ENCODE peak calls at places on chromosomes 16 and 17, in seven cellular contexts. One of them, this sample, is unnamed.

GRCh38 chr17:38922538-38923291 is 2.7 kb upstream of the LASP1NB start:
- DNase-seq in choroid plexus epithelial cell: peak
- DNase-seq in BJ: no peak
- DNase-seq in GM23338: peak
- DNase-seq in left ventricle myocardium inferior: no peak
- DNase-seq in right lobe of liver: peak
- DNase-seq in cardiac fibroblast: peak
- DNase-seq in this sample: no peak

GRCh38 chr16:89697161-89697615 is 4.3 kb downstream of the SPATA2L start:
- DNase-seq in choroid plexus epithelial cell: no peak
- DNase-seq in BJ: no peak
- DNase-seq in GM23338: no peak
- DNase-seq in left ventricle myocardium inferior: no peak
- DNase-seq in right lobe of liver: no peak
- DNase-seq in cardiac fibroblast: no peak
- DNase-seq in this sample: no peak

GRCh38 chr16:69520413-69520799 is 45.4 kb upstream of the NFAT5 start:
- DNase-seq in choroid plexus epithelial cell: no peak
- DNase-seq in BJ: no peak
- DNase-seq in GM23338: no peak
- DNase-seq in left ventricle myocardium inferior: no peak
- DNase-seq in right lobe of liver: no peak
- DNase-seq in cardiac fibroblast: no peak
- DNase-seq in this sample: no peak

GRCh38 chr16:9124908-9125584 is 33.6 kb downstream of the HAPSTR1 start:
- DNase-seq in choroid plexus epithelial cell: no peak
- DNase-seq in BJ: no peak
- DNase-seq in GM23338: peak
- DNase-seq in left ventricle myocardium inferior: no peak
- DNase-seq in right lobe of liver: no peak
- DNase-seq in cardiac fibroblast: no peak
- DNase-seq in this sample: no peak

GRCh38 chr16:83389751-83390150 is 418.0 kb upstream of the HSBP1 start:
- DNase-seq in choroid plexus epithelial cell: no peak
- DNase-seq in BJ: no peak
- DNase-seq in GM23338: no peak
- DNase-seq in left ventricle myocardium inferior: no peak
- DNase-seq in right lobe of liver: no peak
- DNase-seq in cardiac fibroblast: no peak
- DNase-seq in this sample: no peak

GRCh38 chr16:79401782-79402181 is 198.8 kb downstream of the MAF start:
- DNase-seq in choroid plexus epithelial cell: no peak
- DNase-seq in BJ: no peak
- DNase-seq in GM23338: no peak
- DNase-seq in left ventricle myocardium inferior: no peak
- DNase-seq in right lobe of liver: no peak
- DNase-seq in cardiac fibroblast: no peak
- DNase-seq in this sample: no peak

GRCh38 chr17:59521465-59522126 is 43.8 kb upstream of the DHX40 start:
- DNase-seq in choroid plexus epithelial cell: peak
- DNase-seq in BJ: no peak
- DNase-seq in GM23338: peak
- DNase-seq in left ventricle myocardium inferior: peak
- DNase-seq in right lobe of liver: peak
- DNase-seq in cardiac fibroblast: peak
- DNase-seq in this sample: peak

GRCh38 chr17:28371245-28372202 is at the start of gene SARM1:
- DNase-seq in choroid plexus epithelial cell: peak
- DNase-seq in BJ: peak
- DNase-seq in GM23338: peak
- DNase-seq in left ventricle myocardium inferior: peak
- DNase-seq in right lobe of liver: peak
- DNase-seq in cardiac fibroblast: peak
- DNase-seq in this sample: peak

GRCh38 chr16:13594798-13595197 is 325.2 kb upstream of the ERCC4 start:
- DNase-seq in choroid plexus epithelial cell: no peak
- DNase-seq in BJ: no peak
- DNase-seq in GM23338: peak
- DNase-seq in left ventricle myocardium inferior: no peak
- DNase-seq in right lobe of liver: no peak
- DNase-seq in cardiac fibroblast: no peak
- DNase-seq in this sample: no peak

DNA sequence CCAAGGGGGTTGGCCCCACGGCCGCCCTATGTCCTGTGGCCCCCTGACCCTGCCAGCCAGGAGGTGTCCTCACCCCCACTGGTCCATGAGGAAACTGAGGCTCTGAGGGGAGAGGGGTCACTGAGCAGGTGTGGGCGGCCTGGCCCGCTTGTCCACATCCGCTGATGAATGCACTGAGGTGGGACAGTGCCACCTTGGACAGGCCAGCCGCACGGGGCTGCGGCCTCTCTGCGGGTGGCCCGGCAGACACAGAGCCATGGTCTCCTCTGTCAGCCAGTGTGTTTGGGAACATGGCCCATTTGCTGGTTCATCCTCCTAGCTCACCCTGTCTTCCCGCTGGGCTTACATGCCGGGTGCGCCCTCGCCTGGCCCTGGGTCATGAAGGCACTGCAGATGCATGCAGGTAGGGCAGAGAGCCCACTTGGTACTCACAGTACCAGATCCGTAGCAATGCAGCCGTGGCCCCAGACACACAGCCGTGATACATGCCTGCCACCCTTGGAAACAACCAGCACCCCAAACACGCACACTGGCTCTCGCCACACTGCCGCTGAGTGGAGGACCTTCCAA is 93.9 kb downstream of the ENGASE start:
- DNase-seq in choroid plexus epithelial cell: no peak
- DNase-seq in BJ: no peak
- DNase-seq in GM23338: no peak
- DNase-seq in left ventricle myocardium inferior: no peak
- DNase-seq in right lobe of liver: no peak
- DNase-seq in cardiac fibroblast: no peak
- DNase-seq in this sample: no peak
- TF ChIP-seq CTCF in choroid plexus epithelial cell: no peak
- TF ChIP-seq CTCF in BJ: no peak
- TF ChIP-seq CTCF in GM23338: peak
- TF ChIP-seq CTCF in left ventricle myocardium inferior: no peak
- TF ChIP-seq CTCF in right lobe of liver: no peak
- TF ChIP-seq CTCF in cardiac fibroblast: no peak
- TF ChIP-seq CTCF in this sample: no peak

GRCh38 chr17:76434870-76435269 is 18.1 kb downstream of the UBE2O start:
- DNase-seq in choroid plexus epithelial cell: no peak
- DNase-seq in BJ: no peak
- DNase-seq in GM23338: no peak
- DNase-seq in left ventricle myocardium inferior: no peak
- DNase-seq in right lobe of liver: no peak
- DNase-seq in cardiac fibroblast: no peak
- DNase-seq in this sample: no peak
- TF ChIP-seq CTCF in choroid plexus epithelial cell: no peak
- TF ChIP-seq CTCF in BJ: no peak
- TF ChIP-seq CTCF in GM23338: no peak
- TF ChIP-seq CTCF in left ventricle myocardium inferior: no peak
- TF ChIP-seq CTCF in right lobe of liver: no peak
- TF ChIP-seq CTCF in cardiac fibroblast: no peak
- TF ChIP-seq CTCF in this sample: no peak

GRCh38 chr17:56752263-56752662 is 81.5 kb downstream of the C17orf67 start:
- DNase-seq in choroid plexus epithelial cell: no peak
- DNase-seq in BJ: no peak
- DNase-seq in GM23338: no peak
- DNase-seq in left ventricle myocardium inferior: no peak
- DNase-seq in right lobe of liver: no peak
- DNase-seq in cardiac fibroblast: peak
- DNase-seq in this sample: no peak

GRCh38 chr17:56756536-56756935 is 77.2 kb downstream of the C17orf67 start:
- DNase-seq in choroid plexus epithelial cell: peak
- DNase-seq in BJ: peak
- DNase-seq in GM23338: no peak
- DNase-seq in left ventricle myocardium inferior: no peak
- DNase-seq in right lobe of liver: no peak
- DNase-seq in cardiac fibroblast: peak
- DNase-seq in this sample: no peak

GRCh38 chr17:56754523-56755208 is 79.1 kb downstream of the C17orf67 start:
- DNase-seq in choroid plexus epithelial cell: peak
- DNase-seq in BJ: no peak
- DNase-seq in GM23338: peak
- DNase-seq in left ventricle myocardium inferior: no peak
- DNase-seq in right lobe of liver: no peak
- DNase-seq in cardiac fibroblast: peak
- DNase-seq in this sample: no peak

GRCh38 chr17:56755310-56755709 is 78.4 kb downstream of the C17orf67 start:
- DNase-seq in choroid plexus epithelial cell: no peak
- DNase-seq in BJ: no peak
- DNase-seq in GM23338: no peak
- DNase-seq in left ventricle myocardium inferior: no peak
- DNase-seq in right lobe of liver: no peak
- DNase-seq in cardiac fibroblast: no peak
- DNase-seq in this sample: no peak

DNA sequence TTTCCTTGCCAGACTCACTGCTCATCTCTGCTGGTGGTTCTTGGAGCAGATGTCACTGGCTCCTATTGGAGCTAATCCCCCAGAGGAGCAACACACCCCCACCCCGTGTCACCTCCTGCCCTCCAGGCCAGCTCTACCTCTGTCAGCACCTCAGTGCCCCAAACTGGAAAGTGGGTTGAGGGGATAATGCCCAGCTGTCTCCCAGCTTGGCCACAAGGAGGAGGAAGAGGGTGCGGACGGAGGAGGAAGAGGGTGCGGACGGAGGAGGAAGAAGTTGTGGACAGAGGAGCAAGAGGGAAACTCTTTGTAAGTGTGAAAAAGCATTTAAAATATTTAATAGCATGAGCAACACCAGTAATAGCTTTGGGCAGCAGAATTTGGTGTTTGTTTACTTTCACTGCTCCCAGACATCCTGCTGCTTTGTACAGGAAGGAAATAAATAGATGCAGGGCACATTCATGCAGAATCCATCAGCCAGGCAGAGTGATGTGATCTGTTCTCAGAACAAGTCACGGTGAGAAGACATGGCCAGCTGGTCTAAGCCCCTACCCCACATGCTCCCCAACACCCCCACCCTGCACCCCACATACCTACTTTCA is 82.5 kb downstream of the C17orf67 start:
- DNase-seq in choroid plexus epithelial cell: no peak
- DNase-seq in BJ: no peak
- DNase-seq in GM23338: peak
- DNase-seq in left ventricle myocardium inferior: no peak
- DNase-seq in right lobe of liver: no peak
- DNase-seq in cardiac fibroblast: no peak
- DNase-seq in this sample: no peak
- TF ChIP-seq CTCF in choroid plexus epithelial cell: peak
- TF ChIP-seq CTCF in BJ: peak
- TF ChIP-seq CTCF in GM23338: peak
- TF ChIP-seq CTCF in left ventricle myocardium inferior: peak
- TF ChIP-seq CTCF in right lobe of liver: no peak
- TF ChIP-seq CTCF in cardiac fibroblast: no peak
- TF ChIP-seq CTCF in this sample: no peak

GRCh38 chr17:17849863-17850373 is 13.1 kb upstream of the SREBF1 start:
- DNase-seq in choroid plexus epithelial cell: peak
- DNase-seq in BJ: no peak
- DNase-seq in GM23338: peak
- DNase-seq in left ventricle myocardium inferior: peak
- DNase-seq in right lobe of liver: no peak
- DNase-seq in cardiac fibroblast: peak
- DNase-seq in this sample: no peak

GRCh38 chr17:17847726-17848125 is 10.9 kb upstream of the SREBF1 start:
- DNase-seq in choroid plexus epithelial cell: no peak
- DNase-seq in BJ: no peak
- DNase-seq in GM23338: no peak
- DNase-seq in left ventricle myocardium inferior: no peak
- DNase-seq in right lobe of liver: no peak
- DNase-seq in cardiac fibroblast: no peak
- DNase-seq in this sample: no peak

GRCh38 chr17:17849147-17849820 is 12.5 kb upstream of the SREBF1 start:
- DNase-seq in choroid plexus epithelial cell: peak
- DNase-seq in BJ: no peak
- DNase-seq in GM23338: no peak
- DNase-seq in left ventricle myocardium inferior: peak
- DNase-seq in right lobe of liver: peak
- DNase-seq in cardiac fibroblast: peak
- DNase-seq in this sample: no peak

GRCh38 chr17:17847102-17847501 is 10.3 kb upstream of the SREBF1 start:
- DNase-seq in choroid plexus epithelial cell: no peak
- DNase-seq in BJ: no peak
- DNase-seq in GM23338: no peak
- DNase-seq in left ventricle myocardium inferior: no peak
- DNase-seq in right lobe of liver: no peak
- DNase-seq in cardiac fibroblast: no peak
- DNase-seq in this sample: no peak

GRCh38 chr17:17848311-17848710 is 11.5 kb upstream of the SREBF1 start:
- DNase-seq in choroid plexus epithelial cell: no peak
- DNase-seq in BJ: no peak
- DNase-seq in GM23338: no peak
- DNase-seq in left ventricle myocardium inferior: no peak
- DNase-seq in right lobe of liver: no peak
- DNase-seq in cardiac fibroblast: no peak
- DNase-seq in this sample: no peak
- TF ChIP-seq CTCF in choroid plexus epithelial cell: no peak
- TF ChIP-seq CTCF in BJ: no peak
- TF ChIP-seq CTCF in GM23338: no peak
- TF ChIP-seq CTCF in left ventricle myocardium inferior: no peak
- TF ChIP-seq CTCF in right lobe of liver: no peak
- TF ChIP-seq CTCF in cardiac fibroblast: no peak
- TF ChIP-seq CTCF in this sample: no peak

GRCh38 chr17:11144358-11145233 is 96.4 kb upstream of the SHISA6 start:
- DNase-seq in choroid plexus epithelial cell: peak
- DNase-seq in BJ: no peak
- DNase-seq in GM23338: peak
- DNase-seq in left ventricle myocardium inferior: no peak
- DNase-seq in right lobe of liver: no peak
- DNase-seq in cardiac fibroblast: peak
- DNase-seq in this sample: peak
- TF ChIP-seq CTCF in choroid plexus epithelial cell: peak
- TF ChIP-seq CTCF in BJ: no peak
- TF ChIP-seq CTCF in GM23338: peak
- TF ChIP-seq CTCF in left ventricle myocardium inferior: peak
- TF ChIP-seq CTCF in right lobe of liver: peak
- TF ChIP-seq CTCF in cardiac fibroblast: peak
- TF ChIP-seq CTCF in this sample: peak